ENCODE peak calls at places on chromosomes 12 and 14, in seven cellular contexts. N is stimulated activated CD4-positive, alpha-beta T cell treated with anti-CD3 and anti-CD28 coated beads, Interleukin-4, amount 100 ng/mL, for 24 hours; K is GM19239; B is AG08396; I is neural crest cell; C is astrocyte of the spinal cord; P is iPS-NIHi11. M is an unnamed sample.

GRCh38 chr14:99040047-99040446 is 231.9 kb downstream of the BCL11B start:
- DNase-seq in N (no peak), C (no peak), K (no peak), I (no peak), P (no peak), B (no peak), M (no peak)

GRCh38 chr12:47777741-47778558 is 4.9 kb downstream of the SLC48A1 start:
- DNase-seq in I (no peak), C (no peak), K (no peak), B (no peak), N (no peak), P (no peak), M (no peak)

GRCh38 chr12:501722-502447 is 42.1 kb downstream of the B4GALNT3 start:
- DNase-seq in I (no peak), P (no peak), B (no peak), N (no peak), C (no peak), K (no peak), M (no peak)

GRCh38 chr12:42804928-42805327 is 215.4 kb upstream of the PRICKLE1 start:
- DNase-seq in N (no peak), B (no peak), C (no peak), P (no peak), K (no peak), I (no peak), M (no peak)

GRCh38 chr14:99946652-99947489 is 118.4 kb upstream of the EVL start:
- DNase-seq in B (peak; percentile 76), I (peak; percentile 62), P (peak; percentile 88), K (peak; percentile 66), N (peak; percentile 56), C (no peak), M (peak; percentile 62)

GRCh38 chr12:26488339-26488738 is 293.0 kb downstream of the SSPN start:
- DNase-seq in P (no peak), B (no peak), I (no peak), K (no peak), N (no peak), C (no peak), M (no peak)

GRCh38 chr12:110563702-110564470 is 19.2 kb downstream of the PPTC7 start:
- DNase-seq in P (no peak), C (peak; percentile 42), K (no peak), B (no peak), N (no peak), I (no peak), M (no peak)

GRCh38 chr14:61585598-61586538 is 109.4 kb upstream of the HIF1A start:
- DNase-seq in P (no peak), C (peak; percentile 91), K (no peak), B (peak; percentile 42), I (no peak), N (no peak), M (no peak)

GRCh38 chr12:54701940-54702592 is 53.9 kb upstream of the DCD start:
- DNase-seq in P (peak; percentile 58), I (no peak), C (peak; percentile 32), B (peak; percentile 22), K (peak; percentile 4), N (peak; percentile 24), M (no peak)

GRCh38 chr12:123064356-123064755 is 83.9 kb downstream of the ARL6IP4 start:
- DNase-seq in I (no peak), P (no peak), C (no peak), K (no peak), B (no peak), N (no peak), M (no peak)

M was measured in activated CD4-positive, alpha-beta T cell treated with anti-CD3 and anti-CD28 coated beads, Interleukin-2, amount 50 U/mL, for 48 hours.